ENCODE peak calls at places on chromosomes 1 and 21, in seven cellular contexts. Z is stomach, N is breast epithelium, U is esophagus muscularis mucosa, A is testis, Y is gastrocnemius medialis, F is adrenal gland. O is an unnamed sample.

GRCh38 chr21:40393091-40393490 is 453.9 kb downstream of the DSCAM start:
- DNase-seq in A (no peak), F (no peak), U (no peak), Y (no peak), Z (no peak), N (no peak), O (no peak)

GRCh38 chr21:37620401-37620800 is 253.8 kb downstream of the DYRK1A start:
- DNase-seq in A (no peak), F (peak; percentile 31), N (no peak), U (no peak), Z (no peak), Y (no peak), O (no peak)

GRCh38 chr1:179788259-179788658 is 45.2 kb downstream of the FAM163A start:
- DNase-seq in N (no peak), A (no peak), Y (no peak), F (no peak), Z (no peak), U (no peak), O (no peak)

GRCh38 chr1:226645279-226645976 is 93.7 kb downstream of the ITPKB start:
- DNase-seq in A (no peak), F (no peak), Y (no peak), N (no peak), U (no peak), Z (no peak), O (peak; percentile 27)

GRCh38 chr1:158329807-158330206 is 1.5 kb downstream of the CD1B start:
- DNase-seq in F (no peak), Y (no peak), A (peak; percentile 23), Z (no peak), U (no peak), N (no peak), O (no peak)

GRCh38 chr21:38297193-38297592 is 40.4 kb downstream of the KCNJ15 start:
- DNase-seq in A (no peak), Z (no peak), F (no peak), N (peak; percentile 47), U (no peak), Y (no peak), O (no peak)

GRCh38 chr1:191888996-191889622 is 269.2 kb upstream of the RGS18 start:
- DNase-seq in Z (no peak), F (no peak), U (no peak), N (no peak), Y (no peak), A (no peak), O (no peak)

GRCh38 chr1:9425859-9426258 is 113.4 kb upstream of the SLC25A33 start:
- DNase-seq in Z (no peak), U (no peak), A (no peak), N (no peak), Y (no peak), F (no peak), O (no peak)

GRCh38 chr1:184143449-184143848 is 91.9 kb downstream of the TSEN15 start:
- DNase-seq in F (no peak), N (no peak), A (peak; percentile 52), Z (no peak), Y (no peak), U (no peak), O (no peak)

GRCh38 chr1:46202975-46203737 is at the start of gene LURAP1:
- DNase-seq in U (no peak), N (no peak), Y (no peak), Z (no peak), F (peak; percentile 45), A (peak; percentile 79), O (peak; percentile 73)

DNA sequence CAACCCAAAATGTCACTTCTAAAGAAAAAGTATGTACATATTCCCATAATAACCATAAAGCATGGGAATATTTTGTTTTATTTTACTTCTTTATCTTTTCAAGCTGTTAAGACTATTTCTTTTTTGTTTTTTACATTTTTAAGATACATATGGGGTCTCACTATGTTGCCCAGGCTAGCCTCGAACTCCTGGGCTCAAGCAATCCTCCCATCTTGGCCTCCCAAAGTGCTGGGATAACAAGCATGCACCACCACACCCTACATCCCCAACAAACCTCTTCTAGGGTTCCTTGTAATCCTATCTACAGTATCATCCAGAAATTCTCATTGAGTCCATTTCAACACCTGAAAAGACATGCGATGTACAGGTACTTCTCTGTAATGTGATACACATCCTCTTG is 87.5 kb downstream of the TM2D1 start:
- DNase-seq in A (no peak), U (no peak), Z (no peak), N (no peak), F (no peak), Y (no peak), O (no peak)
- H3K27ac ChIP-seq in A (no peak overlapping the region), U (peak overlapping the region; percentile 56), Z (no peak overlapping the region), N (peak overlapping the region; percentile 10), F (peak overlapping the region; percentile 2), Y (no peak overlapping the region), O (peak overlapping the region; percentile 68)

GRCh38 chr1:35073265-35073811 is 5.8 kb upstream of the ZMYM1 start:
- DNase-seq in U (no peak), Y (no peak), Z (no peak), A (no peak), N (no peak), F (no peak), O (no peak)

GRCh38 chr1:35080171-35080854 is 1.1 kb downstream of the ZMYM1 start:
- DNase-seq in N (no peak), Y (no peak), A (no peak), F (no peak), Z (no peak), U (no peak), O (no peak)

DNA sequence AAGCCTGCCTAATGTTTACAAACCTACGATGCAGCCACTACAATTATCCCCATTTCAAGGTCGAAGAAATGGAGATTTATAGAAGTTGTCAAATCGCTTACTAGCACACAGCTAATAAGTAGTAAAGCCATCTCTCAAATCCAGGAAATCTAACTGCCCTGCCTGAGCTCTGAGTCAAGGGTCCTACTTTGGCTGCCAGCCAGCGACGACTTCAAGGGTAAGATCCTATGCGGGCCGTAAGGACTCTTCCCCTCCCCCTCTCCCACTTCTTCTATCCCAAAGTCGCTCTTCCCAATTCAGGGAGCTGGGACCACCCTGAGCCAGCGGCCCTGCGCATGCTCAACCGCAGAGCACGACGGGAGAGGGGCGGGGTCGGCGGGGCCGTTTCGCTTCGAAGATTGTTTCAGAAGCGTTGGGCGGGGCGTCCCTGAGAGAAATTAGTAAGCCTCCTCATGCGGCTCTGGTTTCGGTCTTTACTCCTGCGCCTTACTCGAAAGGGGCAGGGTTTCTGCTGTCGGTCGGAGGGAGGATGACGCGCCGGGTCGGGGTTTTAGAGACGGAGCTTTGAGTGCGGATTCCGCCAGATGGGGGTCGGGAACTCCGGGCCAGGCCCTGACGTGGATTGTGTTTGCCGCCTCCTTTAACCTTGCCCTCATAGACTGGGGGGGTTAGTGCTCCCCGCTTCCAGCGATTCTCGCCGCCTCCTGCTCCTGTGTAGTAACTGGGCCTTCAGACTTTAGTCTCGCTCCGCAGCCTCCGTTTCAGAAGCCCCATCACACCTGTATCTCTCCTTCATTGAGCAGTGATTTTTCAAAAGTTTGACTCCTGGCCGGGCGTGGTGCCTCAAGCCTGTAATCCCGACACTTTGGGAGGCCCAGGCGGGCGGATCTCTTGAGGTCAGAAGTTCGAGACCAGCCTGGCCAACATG is at the start of gene ZMYM1:
- DNase-seq in A (peak; percentile 90), N (peak; percentile 61), U (peak; percentile 97), F (peak; percentile 88), Z (peak; percentile 84), Y (peak; percentile 58), O (peak; percentile 90)
- TF ChIP-seq POLR2A in A (no peak), N (no peak), U (no peak), F (peak; percentile 72), Z (no peak), Y (peak; percentile 18), O (no peak)

GRCh38 chr1:214331827-214332423 is 51.0 kb downstream of the SMYD2 start:
- DNase-seq in Y (no peak), U (no peak), F (no peak), A (peak; percentile 59), Z (no peak), N (no peak), O (peak; percentile 67)

GRCh38 chr1:214335567-214335966 is 54.6 kb downstream of the SMYD2 start:
- DNase-seq in F (no peak), N (no peak), Y (no peak), A (no peak), Z (no peak), U (no peak), O (no peak)

GRCh38 chr1:214331180-214331579 is 50.2 kb downstream of the SMYD2 start:
- DNase-seq in U (no peak), Y (no peak), N (no peak), F (peak; percentile 52), Z (peak; percentile 38), A (peak; percentile 22), O (no peak)

GRCh38 chr1:214330715-214331114 is 49.8 kb downstream of the SMYD2 start:
- DNase-seq in U (no peak), A (no peak), N (no peak), Z (peak; percentile 46), F (no peak), Y (no peak), O (no peak)

GRCh38 chr1:214332950-214333798 is 52.2 kb downstream of the SMYD2 start:
- DNase-seq in U (no peak), F (peak; percentile 64), Z (peak; percentile 66), Y (no peak), A (peak; percentile 64), N (no peak), O (peak; percentile 49)
- H3K27ac ChIP-seq in U (peak overlapping the region; percentile 59), F (no peak overlapping the region), Z (no peak overlapping the region), Y (peak overlapping the region; percentile 21), A (no peak overlapping the region), N (peak overlapping the region; percentile 26), O (peak overlapping the region; percentile 54)

GRCh38 chr1:167221126-167221803 is 579 bp downstream of the POU2F1 start:
- DNase-seq in A (peak; percentile 17), Z (peak; percentile 27), Y (no peak), N (no peak), U (no peak), F (no peak), O (no peak)

GRCh38 chr1:167220537-167221125 is at the start of gene POU2F1:
- DNase-seq in F (peak; percentile 98), U (peak; percentile 99), Z (peak; percentile 100), N (peak; percentile 98), A (peak; percentile 97), Y (peak; percentile 97), O (peak; percentile 99)

GRCh38 chr1:167219646-167220536 is 795 bp upstream of the POU2F1 start:
- DNase-seq in Z (peak; percentile 87), A (peak; percentile 92), Y (peak; percentile 50), U (peak; percentile 93), F (peak; percentile 83), N (peak; percentile 74), O (peak; percentile 85)

GRCh38 chr1:167223144-167224103 is 2.7 kb downstream of the POU2F1 start:
- DNase-seq in A (no peak), Z (no peak), F (no peak), N (no peak), U (no peak), Y (no peak), O (no peak)

DNA sequence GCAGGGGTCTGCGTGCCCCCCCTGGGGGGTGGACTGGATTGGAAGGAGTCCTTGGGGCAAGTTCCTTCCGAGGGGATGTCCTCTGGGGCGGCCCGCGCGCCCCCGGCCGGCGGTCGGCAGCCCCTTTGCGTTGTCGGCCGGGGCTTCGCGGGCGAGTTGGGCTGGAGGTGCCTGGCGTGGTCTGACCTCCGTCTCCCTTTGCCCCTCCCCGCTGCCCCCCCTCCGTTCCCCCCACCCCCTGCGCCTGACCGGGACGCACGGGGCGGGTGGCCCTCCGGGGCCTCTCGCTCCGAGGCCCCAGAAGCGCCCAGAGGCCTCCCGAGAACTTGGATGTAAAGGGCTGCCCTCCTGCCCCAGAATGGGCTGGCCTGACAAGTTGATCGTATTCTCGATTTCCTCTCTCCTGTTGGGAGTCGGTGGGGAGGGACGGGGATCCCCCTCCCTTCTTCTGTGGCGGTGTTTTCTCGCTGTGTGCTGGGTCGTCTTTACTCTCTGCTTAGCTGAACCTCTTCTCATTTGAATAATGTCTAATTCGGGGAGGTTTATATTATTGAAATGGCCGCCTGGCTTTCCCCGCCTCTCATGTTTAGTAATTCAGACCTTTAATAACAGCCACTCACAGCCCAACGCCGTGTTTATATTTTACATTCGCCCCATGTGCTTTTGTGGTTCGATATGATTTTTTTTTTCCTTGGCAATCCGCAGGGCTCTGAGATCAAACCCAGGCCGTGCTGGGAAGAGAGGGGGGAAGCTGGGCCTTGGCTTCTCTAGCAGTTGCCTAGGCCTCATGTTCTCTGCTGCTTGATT is 1.3 kb downstream of the POU2F1 start:
- DNase-seq in A (peak; percentile 88), N (peak; percentile 67), F (peak; percentile 73), U (peak; percentile 92), Y (peak; percentile 67), Z (peak; percentile 79), O (peak; percentile 67)
- TF ChIP-seq POLR2A in A (peak; percentile 62), N (peak; percentile 41), F (peak; percentile 92), U (no peak), Y (peak; percentile 79), Z (peak; percentile 40), O (peak; percentile 67)